ENCODE peak calls at places on chromosome 22, in seven cellular contexts. B is A549, K is H1, E is IMR-90, A is OCI-LY7, O is PC-9, H is fibroblast of lung. S is an unnamed sample. For H3K9me3, the result is how much of the 10 kb centered on the place peaks cover.

GRCh38 chr22:29478326-29479276 is 1.4 kb upstream of the NEFH start:
- DNase-seq in B (peak), K (peak), E (no peak), A (no peak), O (no peak), H (no peak), S (peak)

GRCh38 chr22:24564376-24565058 is 8.7 kb downstream of the SNRPD3 start:
- DNase-seq in B (no peak), K (no peak), E (no peak), A (no peak), O (no peak), H (peak), S (no peak)

GRCh38 chr22:43948836-43949235 is 6.4 kb upstream of the SAMM50 start:
- DNase-seq in B (no peak), K (no peak), E (no peak), A (no peak), O (no peak), H (no peak), S (peak)

GRCh38 chr22:25546242-25546641 is 18.2 kb upstream of the GRK3 start:
- DNase-seq in B (no peak), K (no peak), E (no peak), A (no peak), O (no peak), H (no peak), S (no peak)

GRCh38 chr22:35102663-35103062 is 36.7 kb downstream of the ISX start:
- DNase-seq in B (peak), K (peak), E (peak), A (peak), O (peak), H (no peak), S (peak)

GRCh38 chr22:45090364-45090960 is 73.3 kb upstream of the NUP50 start:
- DNase-seq in B (peak), K (no peak), E (peak), A (no peak), O (no peak), H (peak), S (no peak)

GRCh38 chr22:31945971-31946680 is 1.8 kb downstream of the YWHAH start:
- DNase-seq in B (no peak), K (no peak), E (peak), A (peak), O (no peak), H (no peak), S (peak)

GRCh38 chr22:27668828-27669797 is 132.4 kb downstream of the MN1 start:
- DNase-seq in B (peak), K (no peak), E (peak), A (no peak), O (peak), H (peak), S (peak)

GRCh38 chr22:43109921-43110443 is 568 bp upstream of the BIK start:
- DNase-seq in B (no peak), K (peak), E (no peak), A (no peak), O (no peak), H (no peak), S (peak)

GRCh38 chr22:26323013-26323412 is 106.0 kb upstream of the ASPHD2 start:
- DNase-seq in B (no peak), K (no peak), E (no peak), A (no peak), O (peak), H (no peak), S (peak)

GRCh38 chr22:45112136-45112879 is 51.4 kb upstream of the NUP50 start:
- DNase-seq in B (no peak), K (no peak), E (peak), A (no peak), O (no peak), H (peak), S (peak)

GRCh38 chr22:35708917-35709316 is 8.8 kb upstream of the APOL5 start:
- DNase-seq in B (no peak), K (no peak), E (no peak), A (no peak), O (no peak), H (no peak), S (no peak)

GRCh38 chr22:28917747-28918543 is 34.6 kb downstream of the ZNRF3 start:
- DNase-seq in B (peak), K (no peak), E (peak), A (peak), O (no peak), H (peak), S (no peak)

GRCh38 chr22:22770280-22770871 is 117.2 kb upstream of the IGLL5 start:
- DNase-seq in B (peak), K (peak), E (no peak), A (peak), O (peak), H (peak), S (peak)

GRCh38 chr22:25076281-25076680 is 123.4 kb upstream of the CRYBB3 start:
- DNase-seq in B (no peak), K (no peak), E (no peak), A (no peak), O (no peak), H (no peak), S (no peak)

GRCh38 chr22:35348703-35349102 is 32.2 kb upstream of the HMOX1 start:
- DNase-seq in B (no peak), K (no peak), E (no peak), A (no peak), O (no peak), H (no peak), S (no peak)

GRCh38 chr22:22848364-22848866 is 39.2 kb upstream of the IGLL5 start:
- DNase-seq in B (peak), K (peak), E (peak), A (peak), O (peak), H (peak), S (peak)

GRCh38 chr22:39661842-39662676 is 91.5 kb downstream of the CACNA1I start:
- DNase-seq in B (no peak), K (peak), E (no peak), A (no peak), O (peak), H (no peak), S (no peak)
- H3K4me3 ChIP-seq in B (no peak), K (peak), E (no peak), A (no peak), O (no peak), H (no peak), S (no peak)

GRCh38 chr22:47295226-47295901 is 532.9 kb downstream of the TBC1D22A start:
- DNase-seq in B (no peak), K (no peak), E (no peak), A (no peak), O (no peak), H (no peak), S (no peak)

GRCh38 chr22:47295982-47296381 is 533.5 kb downstream of the TBC1D22A start:
- DNase-seq in B (no peak), K (no peak), E (no peak), A (no peak), O (no peak), H (no peak), S (no peak)

GRCh38 chr22:47294222-47294532 is 531.7 kb downstream of the TBC1D22A start:
- DNase-seq in B (peak), K (no peak), E (peak), A (no peak), O (no peak), H (peak), S (peak)

GRCh38 chr22:47293368-47294221 is 531.1 kb downstream of the TBC1D22A start:
- DNase-seq in B (no peak), K (no peak), E (no peak), A (no peak), O (no peak), H (no peak), S (no peak)

DNA sequence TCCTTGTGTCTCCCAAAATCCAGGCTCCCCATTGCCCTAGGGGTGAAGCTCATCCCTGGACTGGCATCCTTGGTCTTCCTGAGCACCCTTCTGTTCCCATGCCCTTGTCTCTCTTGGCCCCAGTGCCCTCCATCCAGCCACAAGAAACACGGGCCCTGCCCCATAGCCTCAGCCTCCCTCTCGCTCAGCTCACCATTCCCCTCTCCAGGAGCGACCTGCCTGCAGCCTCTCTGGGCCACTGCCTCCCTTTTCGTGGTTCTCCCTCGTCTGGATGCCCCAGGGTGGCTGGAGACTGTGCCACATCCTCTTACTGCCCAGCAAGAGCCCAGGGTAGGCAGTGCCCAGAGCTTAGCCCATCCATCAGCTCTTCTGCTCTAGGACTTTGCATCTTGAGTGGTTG is 532.1 kb downstream of the TBC1D22A start:
- DNase-seq in B (no peak), K (no peak), E (no peak), A (no peak), O (no peak), H (no peak), S (no peak)
- H3K9me3 ChIP-seq in B (under half), K (half or more), E (under half), A (under half), O (under half), H (under half), S (under half)

GRCh38 chr22:41782316-41782715 is 18.2 kb upstream of the CCDC134 start:
- DNase-seq in B (no peak), K (no peak), E (no peak), A (no peak), O (no peak), H (no peak), S (no peak)
- H3K4me2 ChIP-seq in B (no peak), K (no peak), E (no peak), A (no peak), O (no peak), H (no peak), S (no peak)

GRCh38 chr22:48546653-48547424 is 1280.8 kb downstream of the BRD1 start:
- DNase-seq in B (no peak), K (no peak), E (no peak), A (no peak), O (no peak), H (no peak), S (no peak)

GRCh38 chr22:48541401-48542098 is 1286.1 kb downstream of the BRD1 start:
- DNase-seq in B (no peak), K (no peak), E (no peak), A (no peak), O (no peak), H (no peak), S (no peak)

GRCh38 chr22:48547971-48548370 is 1279.7 kb downstream of the BRD1 start:
- DNase-seq in B (no peak), K (no peak), E (no peak), A (no peak), O (no peak), H (no peak), S (no peak)

GRCh38 chr22:48548391-48548790 is 1279.3 kb downstream of the BRD1 start:
- DNase-seq in B (no peak), K (no peak), E (no peak), A (no peak), O (no peak), H (no peak), S (no peak)

GRCh38 chr22:48545976-48546375 is 1281.7 kb downstream of the BRD1 start:
- DNase-seq in B (no peak), K (no peak), E (no peak), A (no peak), O (no peak), H (no peak), S (no peak)
- H3K4me3 ChIP-seq in B (no peak), K (no peak), E (no peak), A (no peak), O (no peak), H (no peak), S (no peak)

GRCh38 chr22:48701296-48702030 is 1126.2 kb downstream of the BRD1 start:
- DNase-seq in B (no peak), K (no peak), E (no peak), A (no peak), O (no peak), H (no peak), S (no peak)
- H3K9me3 ChIP-seq in B (under half), K (under half), E (half or more), A (under half), O (under half), H (under half), S (under half)

GRCh38 chr22:18023509-18024275 is 669 bp downstream of the MICAL3 start:
- DNase-seq in B (peak), K (peak), E (peak), A (peak), O (peak), H (peak), S (peak)

GRCh38 chr22:18024276-18024939 is at the start of gene MICAL3:
- DNase-seq in B (peak), K (peak), E (peak), A (peak), O (peak), H (peak), S (peak)

GRCh38 chr22:18024956-18025720 is 777 bp upstream of the MICAL3 start:
- DNase-seq in B (no peak), K (no peak), E (no peak), A (peak), O (no peak), H (no peak), S (no peak)

GRCh38 chr22:18021431-18021830 is 2.9 kb downstream of the MICAL3 start:
- DNase-seq in B (no peak), K (no peak), E (no peak), A (no peak), O (no peak), H (no peak), S (no peak)

DNA sequence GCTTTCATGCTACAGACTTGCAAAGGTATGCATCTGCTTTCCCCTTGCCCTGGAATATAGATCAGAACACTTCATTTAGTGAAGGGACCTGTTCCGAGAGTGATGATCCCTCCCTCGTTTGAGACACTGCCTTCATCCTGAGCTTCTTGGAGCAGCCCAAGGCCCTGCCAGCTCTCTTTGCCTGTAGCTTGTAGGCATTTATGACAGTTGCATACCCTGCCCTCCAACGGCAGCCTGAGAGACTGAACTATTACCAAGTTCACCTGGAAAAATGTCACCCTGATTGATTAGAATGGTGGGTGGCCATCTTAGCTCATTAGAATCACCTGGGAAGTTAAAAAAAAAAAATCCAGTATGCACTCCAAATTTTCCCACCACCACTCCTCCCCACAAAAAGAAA is 1.5 kb downstream of the MICAL3 start:
- DNase-seq in B (no peak), K (no peak), E (no peak), A (no peak), O (no peak), H (no peak), S (no peak)
- H3K4me2 ChIP-seq in B (peak), K (peak), E (no peak), A (peak), O (peak), H (no peak), S (peak)

GRCh38 chr22:46337870-46338269 is 2.4 kb downstream of the TRMU start:
- DNase-seq in B (no peak), K (no peak), E (no peak), A (no peak), O (no peak), H (no peak), S (peak)
- H3K4me3 ChIP-seq in B (no peak), K (no peak), E (no peak), A (no peak), O (no peak), H (peak), S (no peak)

GRCh38 chr22:37239336-37240239 is 4.5 kb downstream of the RAC2 start:
- DNase-seq in B (no peak), K (no peak), E (no peak), A (no peak), O (no peak), H (no peak), S (no peak)
- H3K9me3 ChIP-seq in B (under half), K (under half), E (under half), A (under half), O (under half), H (under half), S (under half)

DNA sequence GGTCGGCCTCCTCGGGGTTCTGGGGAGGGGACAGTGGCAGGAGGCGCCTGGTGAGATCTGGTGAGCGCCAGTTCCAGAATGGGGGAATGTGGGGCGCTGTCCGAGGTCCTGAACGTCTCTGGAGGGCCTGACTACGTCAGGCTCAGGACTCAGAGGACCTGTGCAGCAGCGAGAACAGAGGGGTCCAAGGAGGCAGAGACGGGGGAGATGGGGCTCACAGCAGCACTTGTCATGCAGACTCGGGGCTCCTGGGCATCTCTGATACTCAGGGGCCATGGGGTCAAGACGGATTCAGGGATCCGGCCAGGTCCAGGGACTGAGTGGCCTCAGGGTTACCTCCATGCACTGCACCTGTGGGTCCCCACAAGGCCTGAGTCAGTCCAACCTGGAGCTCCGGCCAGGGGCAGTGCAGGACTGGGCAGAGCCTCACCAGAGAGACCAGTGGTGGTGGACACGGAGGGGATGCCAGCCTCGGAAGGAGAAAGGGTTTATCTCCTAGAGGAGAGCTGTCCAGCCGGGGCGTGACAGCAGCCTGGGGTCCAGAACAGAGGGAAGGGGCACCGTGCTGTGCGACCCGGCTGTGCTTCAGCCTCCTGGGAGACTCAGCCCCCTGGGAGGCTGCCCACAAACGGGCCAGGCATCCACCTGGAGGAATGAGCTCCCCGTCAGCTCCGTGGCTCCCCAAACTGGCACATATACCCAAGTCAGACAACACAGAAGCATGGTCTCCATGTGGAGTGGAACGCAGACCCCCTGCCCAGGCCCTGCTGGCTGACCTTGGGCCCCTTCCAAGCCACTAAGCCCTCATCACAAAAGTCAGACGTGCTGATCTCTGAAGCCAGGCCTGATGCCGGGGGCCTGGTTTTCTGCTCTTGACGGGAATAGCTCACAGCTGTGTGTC is 92.0 kb downstream of the BRD1 start:
- DNase-seq in B (no peak), K (peak), E (no peak), A (no peak), O (no peak), H (no peak), S (peak)
- H3K4me2 ChIP-seq in B (no peak), K (no peak), E (no peak), A (no peak), O (no peak), H (no peak), S (no peak)

S was measured in GM23248.